ENCODE peak calls at places on chromosomes 16 and 17, in nine cellular contexts. M is naive thymus-derived CD4-positive, alpha-beta T cell; F is lung; S is ovary; J is DND-41; P is cardiac muscle cell; Z is adrenal gland; E is mucosa of descending colon; K is tibial artery. R is an unnamed sample.

GRCh38 chr17:13230908-13231307 is 213.1 kb upstream of the ELAC2 start:
- DNase-seq in S (no peak), P (no peak), E (no peak), M (no peak), Z (no peak), F (no peak), J (no peak), K (no peak), R (no peak)

GRCh38 chr16:12901204-12901596 is 198 bp upstream of the SHISA9 start:
- DNase-seq in S (no peak), P (no peak), E (peak; percentile 36), F (no peak), Z (no peak), K (no peak), M (no peak), J (no peak), R (no peak)

GRCh38 chr16:1729026-1729425 is 23.0 kb downstream of the MAPK8IP3 start:
- DNase-seq in S (no peak), Z (no peak), E (no peak), P (no peak), F (no peak), M (no peak), K (no peak), J (no peak), R (no peak)

GRCh38 chr17:81710514-81711308 is 1.4 kb upstream of the SLC25A10 start:
- DNase-seq in M (no peak), S (peak; percentile 33), F (no peak), E (peak; percentile 68), J (no peak), Z (no peak), K (no peak), P (peak; percentile 33), R (peak; percentile 46)

GRCh38 chr17:75102385-75102821 is 7.4 kb upstream of the ARMC7 start:
- DNase-seq in Z (no peak), S (no peak), F (no peak), J (no peak), K (no peak), M (no peak), E (no peak), P (no peak), R (no peak)

GRCh38 chr17:28982191-28982793 is 23.5 kb downstream of the SEZ6 start:
- DNase-seq in P (peak; percentile 70), F (peak; percentile 39), S (no peak), E (no peak), M (peak; percentile 69), J (peak; percentile 27), Z (no peak), K (no peak), R (peak; percentile 61)

GRCh38 chr16:66670691-66671090 is 25.9 kb downstream of the CMTM4 start:
- DNase-seq in P (no peak), S (no peak), E (no peak), M (no peak), Z (no peak), K (no peak), J (no peak), F (no peak), R (no peak)

GRCh38 chr17:78774956-78775571 is 7.0 kb downstream of the CYTH1 start:
- DNase-seq in Z (no peak), J (peak; percentile 78), P (no peak), F (no peak), S (no peak), M (no peak), E (no peak), K (no peak), R (peak; percentile 37)

GRCh38 chr17:39679521-39680192 is 8.2 kb downstream of the PGAP3 start:
- DNase-seq in M (peak; percentile 42), K (no peak), F (no peak), S (no peak), E (peak; percentile 46), Z (no peak), J (peak; percentile 64), P (no peak), R (peak; percentile 63)

GRCh38 chr16:26161461-26162180 is 469.9 kb downstream of the HS3ST4 start:
- DNase-seq in K (no peak), Z (no peak), E (no peak), P (no peak), F (no peak), M (no peak), J (no peak), S (no peak), R (no peak)

GRCh38 chr16:26158142-26158759 is 466.5 kb downstream of the HS3ST4 start:
- DNase-seq in Z (no peak), M (no peak), E (no peak), S (no peak), P (no peak), J (no peak), F (no peak), K (no peak), R (no peak)
- H3K36me3 ChIP-seq in Z (no peaks in the 10 kb centered on the region), M (no peaks in the 10 kb centered on the region), E (no peaks in the 10 kb centered on the region), S (peaks cover 2% of the 10 kb centered on the region), P (no peaks in the 10 kb centered on the region), J (no peaks in the 10 kb centered on the region), F (no peaks in the 10 kb centered on the region), K (no peaks in the 10 kb centered on the region), R (no peaks in the 10 kb centered on the region)

GRCh38 chr16:55948230-55948629 is 73.1 kb upstream of the CES5A start:
- DNase-seq in P (no peak), Z (no peak), K (no peak), M (no peak), S (no peak), E (no peak), J (no peak), F (no peak), R (no peak)

GRCh38 chr16:55941552-55941951 is 66.4 kb upstream of the CES5A start:
- DNase-seq in F (no peak), E (no peak), K (no peak), M (no peak), Z (no peak), J (no peak), P (no peak), S (no peak), R (no peak)

GRCh38 chr16:55943257-55943656 is 68.1 kb upstream of the CES5A start:
- DNase-seq in Z (no peak), P (no peak), J (no peak), E (no peak), K (no peak), S (no peak), F (no peak), M (no peak), R (no peak)

GRCh38 chr16:55942821-55943220 is 67.6 kb upstream of the CES5A start:
- DNase-seq in P (no peak), S (no peak), F (no peak), M (no peak), E (no peak), Z (no peak), J (no peak), K (no peak), R (no peak)

GRCh38 chr16:55944377-55944802 is 69.2 kb upstream of the CES5A start:
- DNase-seq in M (no peak), F (peak; percentile 56), E (peak; percentile 57), K (peak; percentile 83), J (peak; percentile 64), S (peak; percentile 53), Z (peak; percentile 67), P (peak; percentile 88), R (peak; percentile 37)
- H3K36me3 ChIP-seq in M (no peaks in the 10 kb centered on the region), F (no peaks in the 10 kb centered on the region), E (no peaks in the 10 kb centered on the region), K (no peaks in the 10 kb centered on the region), J (no peaks in the 10 kb centered on the region), S (no peaks in the 10 kb centered on the region), Z (no peaks in the 10 kb centered on the region), P (no peaks in the 10 kb centered on the region), R (no peaks in the 10 kb centered on the region)

DNA sequence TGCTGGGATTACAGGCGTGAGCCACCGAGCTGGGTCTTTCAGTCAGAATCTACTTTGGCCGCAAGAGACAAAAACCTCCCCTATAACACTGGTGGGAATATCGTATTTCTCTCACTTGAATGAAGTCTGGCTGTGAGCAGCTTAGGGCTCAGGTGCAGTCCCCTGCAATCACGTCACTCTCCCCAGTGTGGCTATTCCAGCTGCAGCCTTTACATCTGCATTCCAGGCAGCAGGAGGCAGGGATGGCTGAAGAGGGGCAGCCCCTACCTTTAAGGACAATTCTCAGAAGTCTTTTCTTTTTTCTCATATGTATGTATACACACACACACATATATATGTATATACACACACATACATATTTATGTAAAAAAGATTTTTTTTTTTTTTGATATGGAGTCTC is 3.0 kb downstream of the DEF8 start:
- DNase-seq in S (no peak), Z (no peak), P (no peak), M (no peak), J (no peak), E (no peak), F (no peak), K (no peak), R (no peak)
- H3K36me3 ChIP-seq in S (no peaks in the 10 kb centered on the region), Z (no peaks in the 10 kb centered on the region), P (no peaks in the 10 kb centered on the region), M (no peaks in the 10 kb centered on the region), J (no peaks in the 10 kb centered on the region), E (no peaks in the 10 kb centered on the region), F (no peaks in the 10 kb centered on the region), K (peaks cover 17% of the 10 kb centered on the region), R (no peaks in the 10 kb centered on the region)

GRCh38 chr16:85096921-85097320 is 15.4 kb downstream of the CIBAR2 start:
- DNase-seq in S (no peak), K (no peak), E (no peak), F (no peak), M (no peak), Z (no peak), J (no peak), P (no peak), R (no peak)

GRCh38 chr16:85094176-85094805 is 18.0 kb downstream of the CIBAR2 start:
- DNase-seq in P (no peak), E (no peak), J (no peak), M (no peak), Z (no peak), S (no peak), K (no peak), F (no peak), R (no peak)

GRCh38 chr16:85093705-85094104 is 18.6 kb downstream of the CIBAR2 start:
- DNase-seq in Z (no peak), M (no peak), K (no peak), S (no peak), F (no peak), J (no peak), P (no peak), E (no peak), R (no peak)

GRCh38 chr16:85092851-85093250 is 19.4 kb downstream of the CIBAR2 start:
- DNase-seq in E (no peak), F (no peak), S (no peak), K (no peak), Z (no peak), P (no peak), J (no peak), M (no peak), R (no peak)

DNA sequence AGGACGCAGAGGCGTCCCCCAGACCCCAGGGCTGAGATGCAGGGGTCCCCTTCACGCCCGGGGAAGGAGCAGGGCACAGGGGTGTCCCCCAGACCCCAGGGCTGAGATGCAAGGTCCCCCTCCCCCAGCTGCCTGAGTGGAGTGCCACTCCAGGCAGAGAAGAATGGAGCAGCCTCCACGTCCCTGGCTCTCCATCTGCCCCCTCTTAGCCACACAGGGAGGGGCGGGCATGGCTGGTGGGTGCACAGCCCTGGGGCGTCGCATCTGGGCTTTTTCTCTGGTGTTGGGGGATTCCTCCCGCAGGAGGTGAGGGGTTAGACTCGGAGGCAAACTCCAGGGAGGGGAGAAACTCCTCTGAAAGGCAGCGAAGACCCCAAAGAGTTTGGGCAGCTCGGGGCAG is 17.5 kb downstream of the CIBAR2 start:
- DNase-seq in P (no peak), K (no peak), S (no peak), J (no peak), E (no peak), M (no peak), Z (no peak), F (no peak), R (no peak)
- H3K36me3 ChIP-seq in P (no peaks in the 10 kb centered on the region), K (no peaks in the 10 kb centered on the region), S (no peaks in the 10 kb centered on the region), J (no peaks in the 10 kb centered on the region), E (no peaks in the 10 kb centered on the region), M (no peaks in the 10 kb centered on the region), Z (no peaks in the 10 kb centered on the region), F (no peaks in the 10 kb centered on the region), R (no peaks in the 10 kb centered on the region)